ENCODE peak calls at places on chromosome 3, in six cellular contexts. E is Kasumi-1; M is nephron progenitor cell; G is SW 1271; D is stimulated activated CD8-positive, alpha-beta memory T cell treated with anti-CD3 and anti-CD28 coated beads, Interleukin-7, amount 100 ng/mL, for 1 hour; Y is SHP77. U is an unnamed sample.

GRCh38 chr3:160227389-160227788 is 2.2 kb downstream of the C3orf80 start:
- DNase-seq in Y (no peak), M (no peak), D (no peak), E (no peak), G (no peak), U (no peak)

GRCh38 chr3:195849322-195850074 is 37.8 kb upstream of the MUC4 start:
- DNase-seq in Y (no peak), D (no peak), M (no peak), G (no peak), E (no peak), U (no peak)

GRCh38 chr3:178352300-178353021 is 183.8 kb upstream of the KCNMB2 start:
- DNase-seq in D (no peak), Y (peak), M (no peak), E (no peak), G (peak), U (no peak)

GRCh38 chr3:122678496-122678895 is 2.1 kb upstream of the PARP14 start:
- DNase-seq in E (no peak), G (no peak), M (no peak), D (no peak), Y (no peak), U (no peak)

GRCh38 chr3:100630664-100631063 is 21.3 kb downstream of the ADGRG7 start:
- DNase-seq in M (no peak), Y (no peak), E (no peak), G (no peak), D (no peak), U (no peak)

GRCh38 chr3:157159037-157159761 is 748 bp downstream of the CCNL1 start:
- DNase-seq in M (peak), G (peak), D (peak), Y (peak), E (peak), U (no peak)

GRCh38 chr3:190425833-190426232 is 23.9 kb downstream of the TMEM207 start:
- DNase-seq in G (no peak), D (no peak), Y (no peak), M (no peak), E (no peak), U (no peak)

GRCh38 chr3:50708620-50709019 is 33.9 kb downstream of the DOCK3 start:
- DNase-seq in G (no peak), M (no peak), D (peak), Y (no peak), E (no peak), U (no peak)

GRCh38 chr3:72334681-72335457 is 513.4 kb downstream of the SHQ1 start:
- DNase-seq in E (no peak), M (no peak), Y (peak), D (no peak), G (no peak), U (no peak)

GRCh38 chr3:188208751-188209433 is 54.9 kb downstream of the LPP start:
- DNase-seq in G (no peak), E (no peak), D (no peak), M (no peak), Y (no peak), U (no peak)

GRCh38 chr3:177642482-177643163 is 445.3 kb upstream of the TBL1XR1 start:
- DNase-seq in Y (peak), E (no peak), M (no peak), D (no peak), G (no peak), U (no peak)

GRCh38 chr3:25503758-25504157 is 75.7 kb downstream of the RARB start:
- DNase-seq in Y (no peak), E (no peak), D (no peak), G (no peak), M (no peak), U (no peak)

GRCh38 chr3:173411288-173412064 is 13.9 kb downstream of the NLGN1 start:
- DNase-seq in G (peak), M (no peak), D (no peak), E (peak), Y (peak), U (no peak)

GRCh38 chr3:156106721-156107373 is 13.5 kb upstream of the KCNAB1 start:
- DNase-seq in D (no peak), G (peak), Y (no peak), E (no peak), M (no peak), U (no peak)

GRCh38 chr3:87361271-87361670 is 84.9 kb upstream of the POU1F1 start:
- DNase-seq in G (no peak), E (no peak), M (no peak), D (no peak), Y (no peak), U (no peak)

GRCh38 chr3:134693226-134693625 is 42.4 kb upstream of the KY start:
- DNase-seq in E (no peak), Y (no peak), D (no peak), M (no peak), G (no peak), U (no peak)

GRCh38 chr3:61030469-61031035 is 220.7 kb downstream of the FHIT start:
- DNase-seq in G (no peak), D (no peak), M (no peak), Y (no peak), E (no peak), U (peak)

GRCh38 chr3:193829781-193830180 is 236.8 kb downstream of the OPA1 start:
- DNase-seq in M (no peak), D (no peak), Y (no peak), E (no peak), G (no peak), U (peak)

GRCh38 chr3:121552379-121552778 is 6.6 kb upstream of the POLQ start:
- DNase-seq in D (no peak), G (no peak), M (no peak), E (no peak), Y (no peak), U (no peak)

GRCh38 chr3:136624894-136625815 is 127.0 kb downstream of the STAG1 start:
- DNase-seq in Y (no peak), M (no peak), E (no peak), D (no peak), G (peak), U (peak)

U was measured in keratinocyte.